ENCODE peak calls at places on chromosomes 13 and 19, in eight cellular contexts. One of them, this sample, is unnamed. For H3K9me3, the result is how much of the 10 kb centered on the place peaks cover.

GRCh38 chr13:33624740-33625139 is 193.2 kb upstream of the RFC3 start:
- ATAC-seq in HCT116: no peak
- ATAC-seq in heart left ventricle: no peak
- ATAC-seq in body of pancreas: no peak
- ATAC-seq in right lobe of liver: no peak
- ATAC-seq in IMR-90: no peak
- ATAC-seq in GM12878: no peak
- ATAC-seq in K562: no peak
- ATAC-seq in this sample: no peak

GRCh38 chr19:8595651-8596050 is 14.9 kb downstream of the ADAMTS10 start:
- ATAC-seq in K562: no peak
- ATAC-seq in body of pancreas: no peak
- ATAC-seq in heart left ventricle: no peak
- ATAC-seq in right lobe of liver: no peak
- ATAC-seq in HCT116: no peak
- ATAC-seq in GM12878: no peak
- ATAC-seq in IMR-90: no peak
- ATAC-seq in this sample: no peak

GRCh38 chr13:33111414-33112110 is 95.3 kb downstream of the KL start:
- ATAC-seq in HCT116: no peak
- ATAC-seq in right lobe of liver: no peak
- ATAC-seq in IMR-90: no peak
- ATAC-seq in heart left ventricle: no peak
- ATAC-seq in GM12878: peak
- ATAC-seq in K562: no peak
- ATAC-seq in body of pancreas: no peak
- ATAC-seq in this sample: no peak

GRCh38 chr13:19764237-19764636 is 18.5 kb downstream of the PSPC1 start:
- ATAC-seq in IMR-90: no peak
- ATAC-seq in heart left ventricle: no peak
- ATAC-seq in HCT116: no peak
- ATAC-seq in right lobe of liver: no peak
- ATAC-seq in body of pancreas: no peak
- ATAC-seq in GM12878: no peak
- ATAC-seq in K562: no peak
- ATAC-seq in this sample: no peak

GRCh38 chr13:39900106-39900750 is 244.8 kb downstream of the COG6 start:
- ATAC-seq in K562: no peak
- ATAC-seq in GM12878: no peak
- ATAC-seq in heart left ventricle: peak
- ATAC-seq in right lobe of liver: peak
- ATAC-seq in HCT116: no peak
- ATAC-seq in body of pancreas: peak
- ATAC-seq in IMR-90: peak
- ATAC-seq in this sample: peak

GRCh38 chr13:94128430-94128829 is 351.1 kb downstream of the DCT start:
- ATAC-seq in body of pancreas: peak
- ATAC-seq in heart left ventricle: peak
- ATAC-seq in HCT116: no peak
- ATAC-seq in K562: no peak
- ATAC-seq in IMR-90: no peak
- ATAC-seq in GM12878: no peak
- ATAC-seq in right lobe of liver: peak
- ATAC-seq in this sample: peak

GRCh38 chr13:71237332-71237731 is 629.7 kb downstream of the DACH1 start:
- ATAC-seq in IMR-90: no peak
- ATAC-seq in right lobe of liver: no peak
- ATAC-seq in body of pancreas: no peak
- ATAC-seq in HCT116: no peak
- ATAC-seq in GM12878: no peak
- ATAC-seq in K562: no peak
- ATAC-seq in heart left ventricle: no peak
- ATAC-seq in this sample: no peak

GRCh38 chr19:19418548-19419260 is 13.2 kb downstream of the GATAD2A start:
- ATAC-seq in right lobe of liver: no peak
- ATAC-seq in heart left ventricle: no peak
- ATAC-seq in IMR-90: no peak
- ATAC-seq in K562: peak
- ATAC-seq in body of pancreas: no peak
- ATAC-seq in HCT116: no peak
- ATAC-seq in GM12878: peak
- ATAC-seq in this sample: no peak

GRCh38 chr13:99355267-99356215 is 48.3 kb upstream of the GPR183 start:
- ATAC-seq in K562: no peak
- ATAC-seq in GM12878: peak
- ATAC-seq in HCT116: no peak
- ATAC-seq in IMR-90: no peak
- ATAC-seq in right lobe of liver: no peak
- ATAC-seq in heart left ventricle: no peak
- ATAC-seq in body of pancreas: no peak
- ATAC-seq in this sample: no peak

GRCh38 chr19:51076602-51077213 is 6.0 kb downstream of the KLK14 start:
- ATAC-seq in GM12878: no peak
- ATAC-seq in K562: no peak
- ATAC-seq in HCT116: no peak
- ATAC-seq in heart left ventricle: no peak
- ATAC-seq in right lobe of liver: no peak
- ATAC-seq in body of pancreas: no peak
- ATAC-seq in IMR-90: no peak
- ATAC-seq in this sample: no peak

GRCh38 chr13:20344836-20345490 is 112.8 kb upstream of the GJB6 start:
- ATAC-seq in HCT116: no peak
- ATAC-seq in heart left ventricle: no peak
- ATAC-seq in right lobe of liver: no peak
- ATAC-seq in body of pancreas: no peak
- ATAC-seq in K562: no peak
- ATAC-seq in GM12878: no peak
- ATAC-seq in IMR-90: no peak
- ATAC-seq in this sample: no peak

GRCh38 chr19:8655340-8655709 is 24.9 kb downstream of the NFILZ start:
- ATAC-seq in IMR-90: no peak
- ATAC-seq in K562: peak
- ATAC-seq in right lobe of liver: no peak
- ATAC-seq in body of pancreas: no peak
- ATAC-seq in HCT116: no peak
- ATAC-seq in GM12878: no peak
- ATAC-seq in heart left ventricle: no peak
- ATAC-seq in this sample: no peak

GRCh38 chr19:10105241-10106099 is 692 bp upstream of the PPAN start:
- ATAC-seq in body of pancreas: no peak
- ATAC-seq in IMR-90: no peak
- ATAC-seq in right lobe of liver: peak
- ATAC-seq in heart left ventricle: no peak
- ATAC-seq in K562: no peak
- ATAC-seq in GM12878: peak
- ATAC-seq in HCT116: no peak
- ATAC-seq in this sample: no peak

GRCh38 chr19:6267552-6268381 is 12.0 kb downstream of the MLLT1 start:
- ATAC-seq in HCT116: no peak
- ATAC-seq in IMR-90: no peak
- ATAC-seq in body of pancreas: no peak
- ATAC-seq in GM12878: no peak
- ATAC-seq in right lobe of liver: no peak
- ATAC-seq in K562: no peak
- ATAC-seq in heart left ventricle: no peak
- ATAC-seq in this sample: no peak

GRCh38 chr19:7636691-7637373 is at the start of gene STXBP2:
- ATAC-seq in K562: peak
- ATAC-seq in heart left ventricle: no peak
- ATAC-seq in body of pancreas: peak
- ATAC-seq in IMR-90: peak
- ATAC-seq in HCT116: peak
- ATAC-seq in right lobe of liver: peak
- ATAC-seq in GM12878: peak
- ATAC-seq in this sample: no peak

GRCh38 chr19:49390978-49391304 is 2.9 kb downstream of the KASH5 start:
- ATAC-seq in GM12878: peak
- ATAC-seq in HCT116: no peak
- ATAC-seq in right lobe of liver: no peak
- ATAC-seq in IMR-90: no peak
- ATAC-seq in heart left ventricle: no peak
- ATAC-seq in K562: peak
- ATAC-seq in body of pancreas: peak
- ATAC-seq in this sample: no peak

GRCh38 chr13:38636756-38637155 is 50.1 kb upstream of the FREM2 start:
- ATAC-seq in body of pancreas: peak
- ATAC-seq in right lobe of liver: peak
- ATAC-seq in IMR-90: no peak
- ATAC-seq in heart left ventricle: no peak
- ATAC-seq in K562: no peak
- ATAC-seq in HCT116: no peak
- ATAC-seq in GM12878: no peak
- ATAC-seq in this sample: no peak

GRCh38 chr13:59906413-59907027 is 257.2 kb downstream of the DIAPH3 start:
- ATAC-seq in GM12878: peak
- ATAC-seq in body of pancreas: peak
- ATAC-seq in IMR-90: peak
- ATAC-seq in K562: peak
- ATAC-seq in heart left ventricle: no peak
- ATAC-seq in right lobe of liver: peak
- ATAC-seq in HCT116: peak
- ATAC-seq in this sample: no peak

GRCh38 chr19:15378529-15379082 is 981 bp downstream of the AKAP8 start:
- ATAC-seq in body of pancreas: peak
- ATAC-seq in heart left ventricle: no peak
- ATAC-seq in IMR-90: peak
- ATAC-seq in K562: peak
- ATAC-seq in GM12878: peak
- ATAC-seq in HCT116: no peak
- ATAC-seq in right lobe of liver: no peak
- ATAC-seq in this sample: no peak

GRCh38 chr13:30113531-30113930 is 193.8 kb downstream of the KATNAL1 start:
- ATAC-seq in K562: peak
- ATAC-seq in heart left ventricle: no peak
- ATAC-seq in IMR-90: no peak
- ATAC-seq in HCT116: no peak
- ATAC-seq in right lobe of liver: no peak
- ATAC-seq in body of pancreas: no peak
- ATAC-seq in GM12878: no peak
- ATAC-seq in this sample: no peak

GRCh38 chr13:40271511-40271910 is 394.9 kb downstream of the FOXO1 start:
- ATAC-seq in HCT116: no peak
- ATAC-seq in body of pancreas: peak
- ATAC-seq in IMR-90: no peak
- ATAC-seq in heart left ventricle: peak
- ATAC-seq in right lobe of liver: peak
- ATAC-seq in K562: no peak
- ATAC-seq in GM12878: no peak
- ATAC-seq in this sample: peak

GRCh38 chr13:60671386-60671785 is 274.4 kb downstream of the TDRD3 start:
- ATAC-seq in K562: no peak
- ATAC-seq in IMR-90: no peak
- ATAC-seq in heart left ventricle: no peak
- ATAC-seq in body of pancreas: no peak
- ATAC-seq in GM12878: no peak
- ATAC-seq in right lobe of liver: no peak
- ATAC-seq in HCT116: no peak
- ATAC-seq in this sample: no peak

GRCh38 chr19:6802336-6803035 is 30.0 kb downstream of the VAV1 start:
- ATAC-seq in GM12878: peak
- ATAC-seq in HCT116: peak
- ATAC-seq in right lobe of liver: peak
- ATAC-seq in K562: peak
- ATAC-seq in heart left ventricle: peak
- ATAC-seq in body of pancreas: no peak
- ATAC-seq in IMR-90: no peak
- ATAC-seq in this sample: peak

DNA sequence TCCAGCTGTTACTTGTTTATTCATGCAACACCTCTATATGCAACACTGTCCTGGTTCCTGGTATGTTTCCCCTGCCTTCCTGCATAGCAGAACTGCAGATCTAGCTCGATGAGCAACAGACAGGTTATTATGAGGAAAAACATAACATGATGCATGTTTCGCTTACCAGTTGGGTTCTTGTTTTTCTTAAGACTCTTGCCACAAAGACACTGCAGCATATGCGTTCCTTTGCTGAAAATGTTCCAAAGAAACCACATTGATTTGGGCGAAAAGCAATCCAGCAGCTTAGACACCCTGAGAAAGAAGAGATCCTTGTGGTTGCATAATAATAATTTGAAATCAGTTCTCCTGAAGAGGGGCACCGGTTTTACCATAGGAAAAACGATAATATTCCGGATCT is 543 bp downstream of the FGF14 start:
- ATAC-seq in heart left ventricle: no peak
- ATAC-seq in K562: no peak
- ATAC-seq in IMR-90: no peak
- ATAC-seq in body of pancreas: peak
- ATAC-seq in right lobe of liver: peak
- ATAC-seq in HCT116: no peak
- ATAC-seq in GM12878: no peak
- ATAC-seq in this sample: no peak
- H3K4me3 ChIP-seq in heart left ventricle: peak
- H3K4me3 ChIP-seq in K562: no peak
- H3K4me3 ChIP-seq in IMR-90: peak
- H3K4me3 ChIP-seq in body of pancreas: no peak
- H3K4me3 ChIP-seq in right lobe of liver: peak
- H3K4me3 ChIP-seq in HCT116: no peak
- H3K4me3 ChIP-seq in GM12878: no peak
- H3K4me3 ChIP-seq in this sample: peak

GRCh38 chr19:36962346-36962745 is 46.2 kb downstream of the ZNF568 start:
- ATAC-seq in HCT116: no peak
- ATAC-seq in K562: no peak
- ATAC-seq in IMR-90: no peak
- ATAC-seq in heart left ventricle: no peak
- ATAC-seq in body of pancreas: no peak
- ATAC-seq in right lobe of liver: no peak
- ATAC-seq in GM12878: no peak
- ATAC-seq in this sample: no peak
- H3K9me3 ChIP-seq in HCT116: under half
- H3K9me3 ChIP-seq in K562: under half
- H3K9me3 ChIP-seq in IMR-90: under half
- H3K9me3 ChIP-seq in heart left ventricle: under half
- H3K9me3 ChIP-seq in body of pancreas: under half
- H3K9me3 ChIP-seq in right lobe of liver: under half
- H3K9me3 ChIP-seq in GM12878: under half
- H3K9me3 ChIP-seq in this sample: under half

DNA sequence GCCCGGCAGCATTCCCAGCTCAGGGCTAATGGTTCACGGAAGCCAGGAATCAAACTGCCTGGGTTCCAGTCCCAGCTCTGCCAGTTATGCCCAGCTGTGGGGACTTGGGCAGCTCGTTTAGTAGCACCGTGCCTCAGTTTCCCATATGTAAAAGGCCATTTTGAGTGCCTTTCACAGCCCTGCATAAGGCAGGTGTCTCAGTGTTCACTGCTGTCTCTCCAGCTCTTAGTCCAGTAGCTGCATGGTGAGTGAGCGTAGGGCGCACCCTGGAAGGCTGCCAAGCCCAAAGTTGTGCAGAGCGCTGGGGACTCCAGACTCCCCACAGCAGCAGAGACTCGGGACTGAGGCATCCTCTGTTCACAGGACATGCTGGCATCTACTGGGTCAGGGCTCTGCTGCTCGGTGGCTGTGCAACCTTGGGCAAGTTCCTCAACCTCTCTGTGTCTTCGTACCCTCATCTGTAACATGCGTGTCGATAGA is 5.5 kb downstream of the RPL28 start:
- ATAC-seq in body of pancreas: no peak
- ATAC-seq in K562: no peak
- ATAC-seq in GM12878: no peak
- ATAC-seq in heart left ventricle: no peak
- ATAC-seq in HCT116: peak
- ATAC-seq in IMR-90: peak
- ATAC-seq in right lobe of liver: no peak
- ATAC-seq in this sample: no peak
- TF ChIP-seq POLR2A in body of pancreas: no peak
- TF ChIP-seq POLR2A in K562: peak
- TF ChIP-seq POLR2A in GM12878: peak
- TF ChIP-seq POLR2A in heart left ventricle: no peak
- TF ChIP-seq POLR2A in HCT116: peak
- TF ChIP-seq POLR2A in IMR-90: peak
- TF ChIP-seq POLR2A in right lobe of liver: no peak
- TF ChIP-seq POLR2A in this sample: no peak

GRCh38 chr13:49498211-49498610 is 2.5 kb downstream of the PHF11 start:
- ATAC-seq in HCT116: no peak
- ATAC-seq in IMR-90: no peak
- ATAC-seq in GM12878: no peak
- ATAC-seq in K562: no peak
- ATAC-seq in right lobe of liver: no peak
- ATAC-seq in body of pancreas: no peak
- ATAC-seq in heart left ventricle: no peak
- ATAC-seq in this sample: no peak
- H3K4me3 ChIP-seq in HCT116: no peak
- H3K4me3 ChIP-seq in IMR-90: no peak
- H3K4me3 ChIP-seq in GM12878: no peak
- H3K4me3 ChIP-seq in K562: no peak
- H3K4me3 ChIP-seq in right lobe of liver: no peak
- H3K4me3 ChIP-seq in body of pancreas: no peak
- H3K4me3 ChIP-seq in heart left ventricle: no peak
- H3K4me3 ChIP-seq in this sample: no peak